ENCODE peak calls at places on chromosome 18, in nine cellular contexts. J is bronchial epithelial cell, T is GM20000, Y is RWPE1, K is fibroblast of pulmonary artery, F is stomach, G is fibroblast of mammary gland, I is colonic mucosa, A is AG04449. O is an unnamed sample.

GRCh38 chr18:74411475-74411874 is 45.6 kb downstream of the DIPK1C start:
- DNase-seq in K (no peak), T (no peak), A (no peak), G (no peak), Y (no peak), I (no peak), F (peak; percentile 14), J (no peak), O (no peak)

GRCh38 chr18:74204543-74205152 is 56.3 kb downstream of the TIMM21 start:
- DNase-seq in G (no peak), F (no peak), I (no peak), K (no peak), J (no peak), A (no peak), Y (no peak), T (no peak), O (no peak)

GRCh38 chr18:2368102-2368501 is 203.2 kb downstream of the METTL4 start:
- DNase-seq in T (no peak), F (no peak), J (no peak), A (no peak), G (no peak), Y (no peak), I (no peak), K (no peak), O (no peak)

GRCh38 chr18:68769423-68769822 is 28.5 kb upstream of the CCDC102B start:
- DNase-seq in G (peak; percentile 74), J (no peak), I (peak; percentile 20), A (no peak), Y (no peak), K (peak; percentile 76), T (no peak), F (no peak), O (no peak)

GRCh38 chr18:63736856-63737255 is 34.1 kb downstream of the SERPINB11 start:
- DNase-seq in T (no peak), F (no peak), J (peak; percentile 88), I (no peak), G (peak; percentile 25), K (no peak), Y (peak; percentile 77), A (no peak), O (no peak)

GRCh38 chr18:31197676-31198075 is 35.0 kb upstream of the DSC1 start:
- DNase-seq in G (no peak), Y (peak; percentile 51), K (peak; percentile 7), T (no peak), I (peak; percentile 32), A (no peak), J (peak; percentile 96), F (no peak), O (no peak)

GRCh38 chr18:42649636-42650035 is 465.8 kb downstream of the RIT2 start:
- DNase-seq in G (no peak), F (no peak), J (peak; percentile 49), A (no peak), K (peak; percentile 86), Y (no peak), I (no peak), T (no peak), O (no peak)

GRCh38 chr18:35049111-35050003 is 8.1 kb downstream of the MAPRE2 start:
- DNase-seq in I (no peak), T (no peak), G (no peak), Y (no peak), J (peak; percentile 28), F (no peak), K (no peak), A (no peak), O (no peak)

GRCh38 chr18:12423820-12424219 is 16.1 kb downstream of the PRELID3A start:
- DNase-seq in A (no peak), F (no peak), T (no peak), Y (no peak), I (no peak), J (no peak), K (no peak), G (no peak), O (no peak)

GRCh38 chr18:26309283-26309682 is 83.0 kb downstream of the TAF4B start:
- DNase-seq in I (no peak), F (no peak), K (peak; percentile 69), Y (peak; percentile 28), T (no peak), J (peak; percentile 67), G (peak; percentile 68), A (no peak), O (no peak)

GRCh38 chr18:80023173-80023572 is 11.1 kb upstream of the RBFA start:
- DNase-seq in G (no peak), K (peak; percentile 6), J (no peak), I (no peak), F (no peak), A (no peak), Y (no peak), T (no peak), O (no peak)
- TF ChIP-seq CTCF in G (peak; percentile 46), K (peak; percentile 32), J (peak; percentile 19), I (no peak), F (no peak), A (no peak), Y (no peak), T (no peak), O (peak; percentile 25)

GRCh38 chr18:55524353-55525123 is 63.5 kb downstream of the TCF4 start:
- DNase-seq in A (no peak), J (no peak), Y (no peak), I (no peak), F (no peak), T (no peak), G (no peak), K (no peak), O (no peak)

GRCh38 chr18:55523001-55523400 is 65.0 kb downstream of the TCF4 start:
- DNase-seq in F (no peak), A (no peak), K (peak; percentile 63), J (no peak), Y (no peak), G (no peak), T (no peak), I (no peak), O (no peak)

GRCh38 chr18:55515946-55516710 is 71.9 kb downstream of the TCF4 start:
- DNase-seq in J (peak; percentile 55), K (peak; percentile 55), Y (no peak), F (no peak), G (peak; percentile 69), T (no peak), I (no peak), A (no peak), O (no peak)

GRCh38 chr18:55517055-55517454 is 70.9 kb downstream of the TCF4 start:
- DNase-seq in J (no peak), I (no peak), A (no peak), F (no peak), Y (no peak), G (no peak), T (no peak), K (no peak), O (no peak)

GRCh38 chr18:55522011-55522410 is 66.0 kb downstream of the TCF4 start:
- DNase-seq in A (no peak), I (peak; percentile 35), J (no peak), F (no peak), G (peak; percentile 36), T (peak; percentile 37), Y (no peak), K (no peak), O (no peak)
- TF ChIP-seq CTCF in A (no peak), I (no peak), J (peak; percentile 39), F (no peak), G (peak; percentile 52), T (peak; percentile 68), Y (no peak), K (peak; percentile 35), O (peak; percentile 28)

GRCh38 chr18:5890606-5891360 is 4.5 kb downstream of the TMEM200C start:
- DNase-seq in A (no peak), Y (no peak), G (peak; percentile 8), I (peak; percentile 29), K (peak; percentile 8), F (peak; percentile 34), J (no peak), T (peak; percentile 91), O (no peak)
- TF ChIP-seq CTCF in A (peak; percentile 18), Y (no peak), G (no peak), I (no peak), K (no peak), F (peak; percentile 75), J (peak; percentile 30), T (peak; percentile 87), O (peak; percentile 36)

GRCh38 chr18:79384151-79384807 is 11.5 kb upstream of the NFATC1 start:
- DNase-seq in J (no peak), Y (no peak), F (no peak), G (no peak), I (peak; percentile 17), K (no peak), A (no peak), T (no peak), O (peak; percentile 76)
- TF ChIP-seq CTCF in J (no peak), Y (no peak), F (no peak), G (no peak), I (no peak), K (no peak), A (no peak), T (no peak), O (no peak)

GRCh38 chr18:10402876-10403559 is 51.4 kb upstream of the APCDD1 start:
- DNase-seq in T (no peak), A (no peak), Y (no peak), F (no peak), I (no peak), G (no peak), J (no peak), K (no peak), O (no peak)
- TF ChIP-seq CTCF in T (no peak), A (no peak), Y (no peak), F (no peak), I (no peak), G (no peak), J (no peak), K (no peak), O (no peak)

GRCh38 chr18:46677609-46678470 is 20.8 kb upstream of the LOXHD1 start:
- DNase-seq in T (peak; percentile 33), J (peak; percentile 35), A (no peak), Y (no peak), K (no peak), G (peak; percentile 37), F (no peak), I (no peak), O (no peak)
- TF ChIP-seq CTCF in T (no peak), J (no peak), A (no peak), Y (no peak), K (no peak), G (peak; percentile 27), F (no peak), I (no peak), O (no peak)

GRCh38 chr18:8247700-8248099 is 361.5 kb upstream of the RAB12 start:
- DNase-seq in F (no peak), J (no peak), G (no peak), T (no peak), K (no peak), Y (no peak), A (no peak), I (no peak), O (no peak)
- TF ChIP-seq CTCF in F (no peak), J (no peak), G (no peak), T (no peak), K (no peak), Y (no peak), A (no peak), I (no peak), O (no peak)

GRCh38 chr18:7592305-7593071 is 25.4 kb downstream of the PTPRM start:
- DNase-seq in F (no peak), T (no peak), K (no peak), I (no peak), A (no peak), G (no peak), Y (no peak), J (no peak), O (no peak)
- TF ChIP-seq CTCF in F (no peak), T (no peak), K (peak; percentile 4), I (no peak), A (peak; percentile 5), G (no peak), Y (no peak), J (no peak), O (no peak)

O was measured in osteocyte.